ENCODE peak calls at places on chromosomes 12 and 14, in nine cellular contexts. M is kidney; H is adrenal gland; N is A549; D is dorsolateral prefrontal cortex; R is uterus; T is gastrocnemius medialis; F is effector memory CD4-positive, alpha-beta T cell; U is heart left ventricle. E is an unnamed sample.

GRCh38 chr12:46678441-46678840 is 147.4 kb downstream of the SLC38A4 start:
- DNase-seq in M (no peak), H (no peak), N (no peak), D (no peak), R (no peak), T (no peak), F (no peak), U (no peak), E (no peak)

GRCh38 chr12:121927798-121928197 is 9.4 kb downstream of the CFAP251 start:
- DNase-seq in M (no peak), H (no peak), N (no peak), D (no peak), R (no peak), T (no peak), F (no peak), U (no peak), E (no peak)

GRCh38 chr12:26124491-26125450 is at the start of gene BHLHE41:
- DNase-seq in M (peak), H (peak), N (no peak), D (peak), R (peak), T (peak), F (no peak), U (peak), E (peak)

GRCh38 chr14:31505411-31505810 is 17.6 kb upstream of the GPR33 start:
- DNase-seq in M (no peak), H (no peak), N (no peak), D (no peak), R (no peak), T (no peak), F (no peak), U (no peak), E (no peak)

GRCh38 chr12:123867141-123867540 is 105.0 kb downstream of the DNAH10 start:
- DNase-seq in M (no peak), H (no peak), N (no peak), D (no peak), R (no peak), T (no peak), F (no peak), U (no peak), E (no peak)

GRCh38 chr14:99995700-99996356 is 69.4 kb upstream of the EVL start:
- DNase-seq in M (no peak), H (peak), N (peak), D (peak), R (peak), T (peak), F (peak), U (peak), E (peak)

GRCh38 chr12:2593045-2593444 is 201.7 kb upstream of the FKBP4 start:
- DNase-seq in M (no peak), H (no peak), N (no peak), D (peak), R (no peak), T (no peak), F (no peak), U (peak), E (no peak)

GRCh38 chr12:52927964-52928363 is 21.0 kb upstream of the KRT18 start:
- DNase-seq in M (no peak), H (no peak), N (no peak), D (no peak), R (no peak), T (no peak), F (no peak), U (no peak), E (no peak)

GRCh38 chr14:60189923-60190840 is 25.0 kb upstream of the DHRS7 start:
- DNase-seq in M (no peak), H (no peak), N (no peak), D (no peak), R (no peak), T (no peak), F (no peak), U (no peak), E (no peak)

DNA sequence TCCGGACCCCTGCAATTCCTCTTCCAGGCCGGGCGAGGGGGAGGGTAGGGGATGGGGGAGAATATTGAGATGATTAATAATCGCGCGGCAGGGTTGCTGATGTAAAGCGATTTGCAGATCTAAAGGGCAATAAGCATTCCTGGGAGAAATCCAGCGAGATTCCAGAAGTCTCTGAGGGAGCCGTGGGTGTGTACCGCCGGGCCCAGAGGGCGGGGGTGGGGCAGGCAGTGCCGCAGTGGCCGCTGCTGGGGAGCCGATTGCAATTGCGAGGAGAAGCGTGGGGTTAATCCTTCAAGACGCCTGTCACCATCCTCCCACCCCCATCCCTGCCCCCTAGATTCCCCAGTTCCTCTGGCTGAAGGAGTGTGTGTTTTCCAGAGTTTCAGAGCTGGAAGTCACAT is 16.4 kb downstream of the FOS start:
- DNase-seq in M (peak), H (peak), N (peak), D (peak), R (peak), T (peak), F (no peak), U (peak), E (no peak)
- H3K27ac ChIP-seq in M (peak), H (peak), N (peak), D (peak), R (peak), T (peak), F (peak), U (peak), E (peak)

GRCh38 chr14:30108975-30109700 is 181.5 kb upstream of the PRKD1 start:
- DNase-seq in M (no peak), H (no peak), N (no peak), D (no peak), R (no peak), T (no peak), F (no peak), U (no peak), E (no peak)
- H3K27ac ChIP-seq in M (no peak), H (no peak), N (no peak), D (no peak), R (no peak), T (no peak), F (no peak), U (no peak), E (no peak)

DNA sequence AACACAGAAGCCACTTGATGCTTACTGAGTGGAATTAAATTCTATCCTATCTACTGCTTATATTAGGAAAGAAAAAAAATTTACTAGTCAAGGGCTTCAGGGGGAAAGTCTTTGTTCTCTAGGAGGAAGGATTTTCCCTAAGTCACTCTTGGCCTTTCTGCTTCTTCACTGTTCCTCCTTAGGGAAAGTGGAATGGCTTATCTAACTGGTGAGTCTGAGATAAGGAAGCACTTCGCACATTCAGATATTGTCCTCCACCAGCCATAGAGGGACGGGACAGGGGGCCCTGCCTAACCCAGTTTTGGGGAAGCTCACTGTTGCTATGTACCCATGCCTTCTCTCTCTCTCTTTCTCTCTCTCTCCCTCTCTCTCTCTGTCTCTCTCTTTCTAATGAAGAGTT is 450.7 kb downstream of the ZFP36L1 start:
- DNase-seq in M (no peak), H (no peak), N (no peak), D (no peak), R (no peak), T (no peak), F (no peak), U (no peak), E (no peak)
- H3K27ac ChIP-seq in M (no peak), H (no peak), N (peak), D (no peak), R (no peak), T (no peak), F (no peak), U (no peak), E (no peak)

GRCh38 chr12:57743769-57744168 is 1.1 kb upstream of the TSPAN31 start:
- DNase-seq in M (no peak), H (no peak), N (no peak), D (no peak), R (no peak), T (no peak), F (no peak), U (no peak), E (no peak)
- H3K27ac ChIP-seq in M (no peak), H (no peak), N (peak), D (peak), R (peak), T (peak), F (peak), U (peak), E (no peak)

GRCh38 chr12:71060426-71060825 is 97.4 kb downstream of the TSPAN8 start:
- DNase-seq in M (no peak), H (no peak), N (no peak), D (no peak), R (no peak), T (no peak), F (no peak), U (no peak), E (no peak)
- H3K27ac ChIP-seq in M (no peak), H (no peak), N (no peak), D (no peak), R (no peak), T (no peak), F (no peak), U (no peak), E (no peak)

GRCh38 chr14:55121628-55122440 is 7.2 kb upstream of the LGALS3 start:
- DNase-seq in M (no peak), H (no peak), N (no peak), D (no peak), R (no peak), T (no peak), F (no peak), U (peak), E (no peak)

GRCh38 chr14:55121146-55121545 is 7.9 kb upstream of the LGALS3 start:
- DNase-seq in M (no peak), H (no peak), N (no peak), D (no peak), R (no peak), T (no peak), F (no peak), U (no peak), E (no peak)

GRCh38 chr14:55124774-55125372 is 4.2 kb upstream of the LGALS3 start:
- DNase-seq in M (no peak), H (no peak), N (no peak), D (no peak), R (no peak), T (no peak), F (no peak), U (no peak), E (no peak)

GRCh38 chr14:55122441-55122986 is 6.5 kb upstream of the LGALS3 start:
- DNase-seq in M (no peak), H (peak), N (no peak), D (no peak), R (peak), T (no peak), F (no peak), U (peak), E (no peak)

GRCh38 chr14:55123101-55123500 is 6.0 kb upstream of the LGALS3 start:
- DNase-seq in M (no peak), H (no peak), N (no peak), D (peak), R (peak), T (no peak), F (no peak), U (no peak), E (peak)
- H3K27ac ChIP-seq in M (peak), H (peak), N (no peak), D (no peak), R (peak), T (no peak), F (no peak), U (peak), E (no peak)

E was measured in caudate nucleus.